ENCODE peak calls at places on chromosome 15, in five cellular contexts. O is GM18507, R is NCI-H1105 treated with DMSO at 0.1 percent for 48 hours, V is foreskin keratinocyte, M is Ammon's horn. G is an unnamed sample.
A peak's percentile ranks its signal among the peaks of the same experiment; 100 is the strongest.

GRCh38 chr15:92617197-92618037 is 38.2 kb downstream of the FAM174B start:
- DNase-seq in O (no peak), R (no peak), V (no peak), M (no peak), G (peak; percentile 91)

GRCh38 chr15:40469776-40470390 is 901 bp upstream of the CHST14 start:
- DNase-seq in O (no peak), R (no peak), V (no peak), M (no peak), G (no peak)

GRCh38 chr15:36883705-36884355 is 216.5 kb downstream of the MEIS2 start:
- DNase-seq in O (peak; percentile 47), R (peak; percentile 60), V (peak; percentile 59), M (peak; percentile 91), G (peak; percentile 89)

GRCh38 chr15:75195766-75196241 is 5.9 kb upstream of the C15orf39 start:
- DNase-seq in O (no peak), R (peak; percentile 60), V (no peak), M (no peak), G (peak; percentile 38)

GRCh38 chr15:34292591-34292990 is 45.0 kb downstream of the SLC12A6 start:
- DNase-seq in O (no peak), R (no peak), V (no peak), M (no peak), G (no peak)

GRCh38 chr15:48447657-48448056 is 116.4 kb downstream of the DUT start:
- DNase-seq in O (no peak), R (no peak), V (peak; percentile 63), M (no peak), G (peak; percentile 17)

GRCh38 chr15:31091531-31091930 is 10.0 kb downstream of the TRPM1 start:
- DNase-seq in O (no peak), R (no peak), V (no peak), M (no peak), G (peak; percentile 41)

GRCh38 chr15:101194246-101195138 is 57.4 kb downstream of the CHSY1 start:
- DNase-seq in O (no peak), R (no peak), V (no peak), M (no peak), G (no peak)

GRCh38 chr15:77552066-77552465 is 80.6 kb downstream of the LINGO1 start:
- DNase-seq in O (no peak), R (no peak), V (no peak), M (no peak), G (no peak)

GRCh38 chr15:62119224-62119925 is 45.7 kb downstream of the C2CD4B start:
- DNase-seq in O (no peak), R (no peak), V (peak; percentile 98), M (peak; percentile 23), G (peak; percentile 28)

GRCh38 chr15:62559049-62559733 is 394.1 kb upstream of the C2CD4B start:
- DNase-seq in O (no peak), R (peak; percentile 30), V (no peak), M (peak; percentile 7), G (no peak)

G was measured in HT-29.